ENCODE peak calls at places on chromosomes 7 and 10, in four cellular contexts. C, F, V and A are unnamed samples.

GRCh38 chr7:149822353-149822943 is 15.7 kb upstream of the ZNF862 start:
- DNase-seq in V (no peak), C (no peak), F (no peak), A (no peak)

GRCh38 chr10:129707406-129708388 is 240.7 kb downstream of the MGMT start:
- DNase-seq in V (no peak), F (no peak), C (no peak), A (no peak)

GRCh38 chr7:749121-749520 is 22.0 kb upstream of the PRKAR1B start:
- DNase-seq in F (no peak), C (peak), V (no peak), A (no peak)

GRCh38 chr10:124342136-124342820 is 76.4 kb downstream of the OAT start:
- DNase-seq in C (no peak), F (no peak), V (no peak), A (no peak)

GRCh38 chr7:22043367-22043766 is 97.7 kb upstream of the CDCA7L start:
- DNase-seq in C (no peak), V (no peak), F (no peak), A (no peak)

GRCh38 chr7:25851332-25852248 is 300.4 kb upstream of the NFE2L3 start:
- DNase-seq in F (peak), C (peak), V (no peak), A (peak)

GRCh38 chr10:78454123-78454645 is 420.5 kb downstream of the RPS24 start:
- DNase-seq in V (no peak), F (no peak), C (no peak), A (no peak)

GRCh38 chr7:104267701-104268368 is 60.0 kb upstream of the ORC5 start:
- DNase-seq in C (peak), F (peak), V (no peak), A (no peak)

GRCh38 chr10:2852574-2853323 is 214.6 kb upstream of the PFKP start:
- DNase-seq in C (no peak), F (no peak), V (no peak), A (no peak)

GRCh38 chr7:107660381-107661080 is at the start of gene SLC26A4:
- DNase-seq in C (no peak), F (no peak), V (no peak), A (no peak)

GRCh38 chr7:152366662-152367061 is 69.1 kb downstream of the KMT2C start:
- DNase-seq in V (no peak), F (no peak), C (no peak), A (no peak)

GRCh38 chr7:151110941-151111645 is 24.8 kb downstream of the AGAP3 start:
- DNase-seq in V (no peak), C (peak), F (peak), A (peak)